ENCODE peak calls at places on chromosomes 2 and 18, in four cellular contexts. I is SJSA1, V is body of pancreas, R is DND-41. W is an unnamed sample. For H3K9me3, the result is how much of the 10 kb centered on the place peaks cover.

GRCh38 chr2:28639092-28639691 is 112.4 kb upstream of the PPP1CB start:
- DNase-seq in I (no peak), V (no peak), R (no peak), W (no peak)

GRCh38 chr2:216279459-216279858 is 92.8 kb downstream of the MARCHF4 start:
- DNase-seq in I (no peak), V (peak), R (no peak), W (no peak)

GRCh38 chr18:40877096-40877495 is 1077.9 kb upstream of the PIK3C3 start:
- DNase-seq in I (peak), V (no peak), R (no peak), W (no peak)

GRCh38 chr2:68471385-68471784 is 4.0 kb downstream of the APLF start:
- DNase-seq in I (no peak), V (no peak), R (no peak), W (no peak)

GRCh38 chr18:60246606-60247005 is 126.0 kb downstream of the MC4R start:
- DNase-seq in I (no peak), V (no peak), R (peak), W (no peak)

GRCh38 chr2:40213071-40213470 is 238.8 kb downstream of the SLC8A1 start:
- DNase-seq in I (peak), V (no peak), R (no peak), W (no peak)

GRCh38 chr2:66851449-66851872 is 416.5 kb downstream of the MEIS1 start:
- DNase-seq in I (peak), V (peak), R (no peak), W (no peak)

GRCh38 chr2:20225294-20226151 is 593 bp upstream of the SDC1 start:
- DNase-seq in I (peak), V (peak), R (no peak), W (no peak)

GRCh38 chr2:71798266-71799012 is 345.1 kb downstream of the DYSF start:
- DNase-seq in I (peak), V (peak), R (no peak), W (no peak)

GRCh38 chr2:105117565-105117964 is 79.7 kb downstream of the MRPS9 start:
- DNase-seq in I (no peak), V (no peak), R (no peak), W (no peak)

GRCh38 chr2:20578895-20579825 is 71.7 kb downstream of the HS1BP3 start:
- DNase-seq in I (peak), V (peak), R (no peak), W (no peak)

GRCh38 chr2:138716183-138716582 is 64.0 kb downstream of the NXPH2 start:
- DNase-seq in I (no peak), V (no peak), R (no peak), W (no peak)

GRCh38 chr2:53490659-53491058 is 276.9 kb upstream of the CHAC2 start:
- DNase-seq in I (peak), V (no peak), R (no peak), W (no peak)

GRCh38 chr2:197191948-197192338 is 118.6 kb downstream of the ANKRD44 start:
- DNase-seq in I (no peak), V (no peak), R (no peak), W (peak)

GRCh38 chr18:79925656-79925979 is 25.8 kb downstream of the SLC66A2 start:
- DNase-seq in I (no peak), V (no peak), R (no peak), W (no peak)

GRCh38 chr2:144950874-144951560 is 431.1 kb upstream of the ZEB2 start:
- DNase-seq in I (peak), V (no peak), R (no peak), W (no peak)

GRCh38 chr18:31512203-31512764 is 14.3 kb downstream of the DSG2 start:
- DNase-seq in I (peak), V (peak), R (no peak), W (no peak)

GRCh38 chr2:42446503-42447271 is 47.1 kb downstream of the KCNG3 start:
- DNase-seq in I (peak), V (no peak), R (no peak), W (no peak)

GRCh38 chr2:37189452-37190153 is 1.1 kb upstream of the SULT6B1 start:
- DNase-seq in I (peak), V (peak), R (no peak), W (no peak)

GRCh38 chr2:53475766-53476165 is 291.8 kb upstream of the CHAC2 start:
- DNase-seq in I (no peak), V (no peak), R (no peak), W (no peak)

GRCh38 chr2:43217228-43218220 is 8.9 kb downstream of the ZFP36L2 start:
- DNase-seq in I (no peak), V (peak), R (peak), W (peak)

GRCh38 chr2:17620280-17620679 is 79.8 kb downstream of the VSNL1 start:
- DNase-seq in I (peak), V (no peak), R (no peak), W (no peak)

GRCh38 chr2:17621781-17622180 is 81.3 kb downstream of the VSNL1 start:
- DNase-seq in I (peak), V (no peak), R (no peak), W (no peak)

GRCh38 chr2:17617508-17617907 is 77.0 kb downstream of the VSNL1 start:
- DNase-seq in I (no peak), V (no peak), R (no peak), W (no peak)

GRCh38 chr2:17617955-17618354 is 77.5 kb downstream of the VSNL1 start:
- DNase-seq in I (no peak), V (no peak), R (no peak), W (no peak)

DNA sequence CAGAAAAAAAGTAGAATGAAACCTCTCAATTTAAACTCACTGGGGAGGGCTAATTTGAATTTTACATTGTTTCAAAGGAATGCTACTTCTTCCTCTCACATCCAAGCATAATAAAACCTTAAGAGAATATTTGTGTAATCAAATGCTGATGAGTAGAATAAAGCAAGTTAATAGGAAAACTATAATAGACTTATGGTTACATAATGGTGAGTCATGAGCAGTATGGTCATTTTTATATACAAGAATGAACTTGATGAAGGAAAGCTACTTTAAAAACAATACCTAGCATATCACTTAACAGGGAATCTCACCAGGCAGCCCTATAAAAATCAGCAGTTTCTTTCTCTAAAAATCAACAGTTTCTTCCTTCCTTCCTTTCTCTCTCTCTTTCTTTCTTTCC is 80.3 kb downstream of the VSNL1 start:
- DNase-seq in I (peak), V (no peak), R (no peak), W (no peak)
- H3K27ac ChIP-seq in I (peak), V (no peak), R (no peak), W (no peak)

GRCh38 chr2:83573060-83573459 is 886.0 kb downstream of the SUCLG1 start:
- DNase-seq in I (no peak), V (no peak), R (no peak), W (no peak)

GRCh38 chr2:83572400-83572799 is 886.7 kb downstream of the SUCLG1 start:
- DNase-seq in I (no peak), V (no peak), R (no peak), W (no peak)

GRCh38 chr2:83565231-83566025 is 893.7 kb downstream of the SUCLG1 start:
- DNase-seq in I (no peak), V (no peak), R (no peak), W (no peak)

GRCh38 chr2:83561592-83561991 is 897.5 kb downstream of the SUCLG1 start:
- DNase-seq in I (no peak), V (no peak), R (no peak), W (no peak)

GRCh38 chr2:83567551-83567950 is 891.5 kb downstream of the SUCLG1 start:
- DNase-seq in I (no peak), V (no peak), R (no peak), W (no peak)
- H3K9me3 ChIP-seq in I (under half), V (under half), R (under half), W (under half)

GRCh38 chr18:51656249-51656648 is 458.8 kb upstream of the MEX3C start:
- DNase-seq in I (no peak), V (no peak), R (no peak), W (no peak)
- H3K27ac ChIP-seq in I (no peak), V (no peak), R (no peak), W (no peak)

GRCh38 chr18:55650363-55650870 is 62.4 kb upstream of the TCF4 start:
- DNase-seq in I (no peak), V (no peak), R (no peak), W (no peak)
- H3K9me3 ChIP-seq in I (under half), V (under half), R (under half), W (under half)

GRCh38 chr2:61905372-61906186 is at the start of gene COMMD1:
- DNase-seq in I (peak), V (peak), R (peak), W (peak)

GRCh38 chr2:61911510-61911909 is 6.0 kb downstream of the COMMD1 start:
- DNase-seq in I (no peak), V (no peak), R (no peak), W (no peak)

GRCh38 chr2:61910603-61911002 is 5.1 kb downstream of the COMMD1 start:
- DNase-seq in I (no peak), V (no peak), R (no peak), W (no peak)

GRCh38 chr2:61900246-61900645 is 5.2 kb upstream of the COMMD1 start:
- DNase-seq in I (no peak), V (no peak), R (no peak), W (no peak)

GRCh38 chr2:61906187-61906470 is 655 bp downstream of the COMMD1 start:
- DNase-seq in I (no peak), V (no peak), R (no peak), W (no peak)
- H3K27ac ChIP-seq in I (no peak), V (no peak), R (no peak), W (peak)

GRCh38 chr2:35582637-35583036 is 772.9 kb upstream of the CRIM1 start:
- DNase-seq in I (no peak), V (no peak), R (no peak), W (no peak)

GRCh38 chr2:35580951-35581350 is 774.6 kb upstream of the CRIM1 start:
- DNase-seq in I (no peak), V (no peak), R (no peak), W (no peak)

GRCh38 chr2:35591886-35592285 is 763.7 kb upstream of the CRIM1 start:
- DNase-seq in I (no peak), V (no peak), R (no peak), W (no peak)

GRCh38 chr2:35585972-35586371 is 769.6 kb upstream of the CRIM1 start:
- DNase-seq in I (no peak), V (no peak), R (no peak), W (no peak)
- H3K9me3 ChIP-seq in I (under half), V (under half), R (under half), W (under half)

GRCh38 chr18:5285326-5285725 is 10.2 kb downstream of the ZBTB14 start:
- DNase-seq in I (no peak), V (no peak), R (no peak), W (no peak)

GRCh38 chr18:5288517-5288935 is 7.0 kb downstream of the ZBTB14 start:
- DNase-seq in I (no peak), V (no peak), R (no peak), W (no peak)

GRCh38 chr18:5286525-5286924 is 9.0 kb downstream of the ZBTB14 start:
- DNase-seq in I (no peak), V (no peak), R (no peak), W (no peak)

GRCh38 chr18:5284808-5285207 is 10.7 kb downstream of the ZBTB14 start:
- DNase-seq in I (no peak), V (no peak), R (no peak), W (no peak)

GRCh38 chr18:5287854-5288253 is 7.7 kb downstream of the ZBTB14 start:
- DNase-seq in I (no peak), V (no peak), R (no peak), W (no peak)
- H3K27ac ChIP-seq in I (no peak), V (no peak), R (no peak), W (no peak)

GRCh38 chr2:204776781-204777559 is 231.7 kb downstream of the PARD3B start:
- DNase-seq in I (no peak), V (no peak), R (no peak), W (no peak)
- H3K9me3 ChIP-seq in I (under half), V (under half), R (under half), W (under half)